ENCODE peak calls at places on chromosomes 12 and 14, in six cellular contexts. H is WERI-Rb-1, D is mesothelial cell of epicardium, P is prostate gland, U is dorsolateral prefrontal cortex, I is RWPE1. F is an unnamed sample.
A peak's percentile ranks its signal among the peaks of the same experiment; 100 is the strongest.

GRCh38 chr14:85532981-85533820 is 3.3 kb downstream of the FLRT2 start:
- DNase-seq in H (peak; percentile 66), D (peak; percentile 67), I (peak; percentile 72), U (peak; percentile 77), P (peak; percentile 25), F (peak; percentile 55)

GRCh38 chr12:57342207-57342691 is 88.6 kb downstream of the R3HDM2 start:
- DNase-seq in U (peak; percentile 85), I (no peak), P (no peak), H (peak; percentile 10), D (no peak), F (peak; percentile 20)

GRCh38 chr14:64421166-64421565 is 33.0 kb downstream of the MTHFD1 start:
- DNase-seq in P (no peak), U (peak; percentile 27), I (peak; percentile 62), H (no peak), D (no peak), F (no peak)

GRCh38 chr12:120126635-120127005 is 10.1 kb upstream of the RAB35 start:
- DNase-seq in I (no peak), U (no peak), H (no peak), P (no peak), D (no peak), F (no peak)

GRCh38 chr14:94670692-94671285 is 58.6 kb downstream of the SERPINA3 start:
- DNase-seq in U (no peak), D (no peak), I (no peak), H (no peak), P (no peak), F (no peak)

GRCh38 chr12:106321139-106321850 is 18.8 kb downstream of the TCP11L2 start:
- DNase-seq in U (no peak), I (no peak), P (no peak), H (no peak), D (no peak), F (no peak)

GRCh38 chr14:64715628-64716412 is 11.6 kb downstream of the PLEKHG3 start:
- DNase-seq in P (no peak), U (peak; percentile 62), I (no peak), H (no peak), D (no peak), F (no peak)

GRCh38 chr12:106044773-106045172 is 94.0 kb downstream of the NUAK1 start:
- DNase-seq in U (no peak), H (no peak), I (no peak), P (no peak), D (no peak), F (no peak)

GRCh38 chr14:104290058-104290667 is 151.8 kb downstream of the KIF26A start:
- DNase-seq in P (no peak), D (no peak), H (peak; percentile 3), I (no peak), U (no peak), F (no peak)

GRCh38 chr14:75277000-75277795 is 1.4 kb upstream of the FOS start:
- DNase-seq in D (peak; percentile 83), I (peak; percentile 84), U (peak; percentile 75), H (peak; percentile 79), P (peak; percentile 90), F (peak; percentile 64)

GRCh38 chr12:30825341-30825740 is 70.6 kb upstream of the CAPRIN2 start:
- DNase-seq in P (no peak), U (no peak), H (no peak), D (no peak), I (no peak), F (no peak)

GRCh38 chr12:30824311-30824710 is 69.6 kb upstream of the CAPRIN2 start:
- DNase-seq in H (no peak), D (no peak), P (no peak), U (no peak), I (no peak), F (no peak)

GRCh38 chr12:30823764-30824163 is 69.0 kb upstream of the CAPRIN2 start:
- DNase-seq in I (no peak), D (no peak), H (no peak), U (no peak), P (no peak), F (no peak)

GRCh38 chr12:30822385-30823139 is 67.8 kb upstream of the CAPRIN2 start:
- DNase-seq in D (peak; percentile 65), U (peak; percentile 36), H (no peak), I (peak; percentile 24), P (no peak), F (peak; percentile 41)

GRCh38 chr12:30823140-30823669 is 68.5 kb upstream of the CAPRIN2 start:
- DNase-seq in U (no peak), H (no peak), I (no peak), P (no peak), D (peak; percentile 53), F (peak; percentile 55)
- TF ChIP-seq CTCF in U (no peak), H (no peak), I (no peak), P (no peak), D (no peak), F (peak; percentile 54)

GRCh38 chr14:99542566-99542965 is 61.4 kb downstream of the CCNK start:
- DNase-seq in P (no peak), D (no peak), I (no peak), H (no peak), U (no peak), F (no peak)
- TF ChIP-seq CTCF in P (no peak), D (no peak), I (no peak), H (no peak), U (no peak), F (no peak)

DNA sequence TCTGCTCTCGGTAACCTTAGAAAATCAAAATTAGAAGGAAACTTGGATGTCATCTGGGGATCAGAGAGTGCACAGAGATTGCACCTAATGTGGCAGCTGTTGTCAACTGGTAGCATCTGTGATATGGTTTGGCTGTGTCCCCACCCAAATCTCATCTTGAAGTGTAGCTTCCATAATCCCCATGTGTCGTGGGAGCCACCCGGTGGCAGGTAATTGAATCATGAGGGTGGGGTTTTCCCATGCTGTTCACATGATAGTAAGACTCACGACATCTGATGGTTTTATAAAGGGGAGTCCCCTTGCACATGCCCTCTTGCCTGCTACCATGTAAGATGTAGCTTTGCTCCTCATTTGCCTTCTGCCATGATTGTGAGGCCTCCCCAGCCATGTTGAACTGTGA is 127.7 kb upstream of the SRRM4 start:
- DNase-seq in D (no peak), U (peak; percentile 18), H (peak; percentile 60), I (no peak), P (no peak), F (no peak)
- TF ChIP-seq CTCF in D (no peak), U (peak; percentile 44), H (peak; percentile 41), I (no peak), P (no peak), F (peak; percentile 39)

DNA sequence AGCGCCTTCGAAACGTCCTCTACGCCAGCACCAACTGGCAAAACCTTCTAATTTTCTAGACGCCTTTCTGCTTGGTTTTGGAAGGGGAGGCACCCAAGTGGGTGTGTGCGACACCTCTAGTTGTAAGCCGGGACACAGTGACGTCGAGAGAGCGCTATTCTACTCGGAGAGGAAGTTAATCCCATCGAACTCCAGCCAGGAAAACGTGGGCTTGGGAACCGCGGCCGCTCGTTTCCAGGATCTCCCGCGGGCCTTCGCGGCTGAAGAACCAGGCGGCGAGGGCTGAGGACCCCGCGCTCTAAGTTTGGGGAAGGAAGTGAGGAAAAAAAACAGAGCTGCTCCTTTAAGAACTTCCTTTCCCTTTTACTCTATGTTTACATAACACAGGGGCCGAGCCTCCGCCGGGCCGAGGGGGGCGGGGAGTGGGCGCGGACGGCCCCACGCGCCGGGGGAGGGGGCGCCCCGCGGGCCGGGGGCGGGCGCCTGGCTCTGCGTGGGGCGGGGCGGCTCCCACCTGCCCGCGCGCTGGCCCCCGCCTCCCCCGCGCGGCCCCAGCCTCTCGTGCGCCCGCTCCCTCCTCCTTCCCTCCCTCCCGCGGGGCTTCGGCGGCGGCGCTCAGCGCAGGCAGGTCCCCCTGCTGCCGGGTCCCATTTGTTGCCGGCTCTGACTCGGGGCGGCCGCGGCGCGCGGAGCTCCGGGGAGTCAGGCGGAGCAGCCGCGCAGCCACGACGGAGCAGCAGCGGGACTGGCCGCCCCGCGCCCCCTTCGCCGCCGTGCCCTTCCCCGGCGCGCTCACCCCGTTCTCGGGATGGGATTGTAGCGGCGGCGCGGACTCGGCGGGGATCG is at the start of gene PELI2:
- DNase-seq in P (peak; percentile 71), D (peak; percentile 84), U (peak; percentile 59), H (peak; percentile 63), I (no peak), F (peak; percentile 69)
- TF ChIP-seq CTCF in P (peak; percentile 37), D (no peak), U (no peak), H (no peak), I (no peak), F (peak; percentile 29)

DNA sequence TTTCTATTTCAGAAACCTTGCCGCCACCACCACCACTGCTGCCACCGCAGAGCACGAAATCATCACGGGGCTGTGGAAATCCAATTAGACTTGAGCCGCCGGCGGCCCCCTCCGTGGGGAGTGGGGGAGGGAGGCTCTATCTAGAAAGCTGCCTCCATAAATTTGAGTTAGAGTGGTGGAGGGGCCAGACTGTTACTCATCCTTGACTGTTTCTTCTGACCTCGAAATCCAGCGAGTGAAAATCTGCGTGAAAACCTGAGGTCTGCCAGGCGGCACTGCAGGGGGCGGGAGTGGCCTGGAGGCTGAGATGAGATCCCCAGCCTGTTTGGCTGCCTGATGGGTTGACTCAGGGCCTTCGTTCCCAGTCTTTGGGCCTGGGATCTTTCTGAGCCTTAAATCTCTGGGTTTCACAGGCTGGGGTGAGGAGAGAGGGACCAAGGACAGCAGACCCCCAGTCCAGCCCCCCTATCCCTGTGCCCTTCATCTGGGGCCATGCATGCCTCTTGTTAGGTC is 29.9 kb downstream of the TSPAN9 start:
- DNase-seq in D (no peak), I (no peak), H (peak; percentile 87), P (no peak), U (peak; percentile 20), F (no peak)
- TF ChIP-seq CTCF in D (no peak), I (no peak), H (peak; percentile 33), P (no peak), U (no peak), F (no peak)

GRCh38 chr12:113005759-113006158 is 27.4 kb downstream of the OAS2 start:
- DNase-seq in H (peak; percentile 21), I (no peak), U (no peak), P (no peak), D (no peak), F (no peak)
- TF ChIP-seq CTCF in H (peak; percentile 63), I (peak; percentile 21), U (no peak), P (no peak), D (peak; percentile 41), F (peak; percentile 55)